ENCODE peak calls at places on chromosomes 13 and 19, in four cellular contexts. M is stimulated activated CD4-positive, alpha-beta T cell treated with anti-CD3 and anti-CD28 coated beads, Interleukin-1b, Interleukin-23, amount 100 ng/mL, for 24 hours; L is fibroblast of pulmonary artery; E is NCI-H774. J is an unnamed sample.

GRCh38 chr19:15463865-15464371 is 426 bp downstream of the RASAL3 start:
- DNase-seq in E (no peak), L (no peak), M (peak; percentile 61), J (no peak)

GRCh38 chr13:38868870-38869269 is 121.8 kb downstream of the STOML3 start:
- DNase-seq in L (no peak), M (no peak), E (no peak), J (no peak)

GRCh38 chr13:111462221-111462764 is 141.9 kb downstream of the TEX29 start:
- DNase-seq in M (no peak), E (no peak), L (no peak), J (no peak)

GRCh38 chr13:110047511-110047910 is 259.4 kb downstream of the COL4A1 start:
- DNase-seq in E (peak; percentile 99), M (no peak), L (peak; percentile 98), J (no peak)

GRCh38 chr19:46076951-46077814 is 36.4 kb upstream of the IGFL4 start:
- DNase-seq in M (no peak), E (peak; percentile 86), L (peak; percentile 89), J (peak; percentile 85)

GRCh38 chr19:17847538-17848366 is at the start of gene JAK3:
- DNase-seq in E (no peak), L (peak; percentile 82), M (peak; percentile 84), J (no peak)

GRCh38 chr19:11174336-11174735 is 18.8 kb upstream of the SPC24 start:
- DNase-seq in M (no peak), E (no peak), L (no peak), J (no peak)

GRCh38 chr19:1630811-1631210 is 21.6 kb downstream of the TCF3 start:
- DNase-seq in E (no peak), M (no peak), L (no peak), J (no peak)

GRCh38 chr13:49093376-49093775 is 117.7 kb downstream of the FNDC3A start:
- DNase-seq in L (no peak), M (no peak), E (no peak), J (no peak)

GRCh38 chr19:1962674-1963073 is 21.7 kb downstream of the CSNK1G2 start:
- DNase-seq in E (no peak), M (no peak), L (no peak), J (no peak)

GRCh38 chr19:16051254-16052025 is 24.9 kb upstream of the TPM4 start:
- DNase-seq in L (peak; percentile 39), E (no peak), M (peak; percentile 14), J (peak; percentile 35)

GRCh38 chr19:18460313-18460712 is 22.4 kb upstream of the ISYNA1 start:
- DNase-seq in E (no peak), L (peak; percentile 78), M (no peak), J (no peak)

J was measured in NCI-H446.